ENCODE peak calls at places on chromosome 20, in four cellular contexts. D is HL-60, O is GM12878, R is K562. W is an unnamed sample.

GRCh38 chr20:58005581-58006345 is 222.7 kb downstream of the ANKRD60 start:
- DNase-seq in D (no peak), O (no peak), R (no peak), W (no peak)

GRCh38 chr20:13685623-13686022 is 46.9 kb upstream of the TASP1 start:
- DNase-seq in D (no peak), O (no peak), R (no peak), W (no peak)

GRCh38 chr20:14599613-14600012 is 262.2 kb upstream of the FLRT3 start:
- DNase-seq in D (no peak), O (no peak), R (no peak), W (no peak)

GRCh38 chr20:10648651-10649050 is 25.1 kb downstream of the JAG1 start:
- DNase-seq in D (no peak), O (peak), R (no peak), W (no peak)

GRCh38 chr20:11847827-11848226 is 69.9 kb upstream of the BTBD3 start:
- DNase-seq in D (no peak), O (no peak), R (no peak), W (no peak)

GRCh38 chr20:40814328-40814960 is 125.4 kb upstream of the MAFB start:
- DNase-seq in D (no peak), O (no peak), R (no peak), W (no peak)

GRCh38 chr20:1263853-1264252 is 2.2 kb upstream of the SNPH start:
- DNase-seq in D (no peak), O (no peak), R (peak), W (no peak)

GRCh38 chr20:62362991-62363919 is 3.9 kb downstream of the LAMA5 start:
- DNase-seq in D (no peak), O (no peak), R (no peak), W (no peak)

GRCh38 chr20:24489193-24489592 is 19.8 kb downstream of the SYNDIG1 start:
- DNase-seq in D (no peak), O (no peak), R (no peak), W (no peak)

GRCh38 chr20:6492396-6493055 is 275.0 kb upstream of the BMP2 start:
- DNase-seq in D (no peak), O (no peak), R (no peak), W (no peak)

GRCh38 chr20:24762371-24762770 is 186.7 kb upstream of the CST7 start:
- DNase-seq in D (no peak), O (no peak), R (no peak), W (no peak)

GRCh38 chr20:15555913-15556312 is 1017.3 kb downstream of the KIF16B start:
- DNase-seq in D (no peak), O (no peak), R (no peak), W (no peak)

GRCh38 chr20:17914957-17915356 is 53.6 kb downstream of the SNX5 start:
- DNase-seq in D (no peak), O (no peak), R (no peak), W (no peak)

GRCh38 chr20:43584448-43585138 is 6.1 kb upstream of the IFT52 start:
- DNase-seq in D (no peak), O (no peak), R (no peak), W (no peak)

GRCh38 chr20:15091417-15092017 is 754.1 kb upstream of the FLRT3 start:
- DNase-seq in D (no peak), O (no peak), R (no peak), W (no peak)

GRCh38 chr20:24002896-24003295 is 14.3 kb upstream of the GGTLC1 start:
- DNase-seq in D (no peak), O (no peak), R (no peak), W (no peak)

GRCh38 chr20:22862645-22863230 is 172.4 kb upstream of the SSTR4 start:
- DNase-seq in D (no peak), O (no peak), R (no peak), W (no peak)

GRCh38 chr20:21048841-21049273 is 57.3 kb downstream of the LINC00237 start:
- DNase-seq in D (no peak), O (no peak), R (peak), W (peak)

GRCh38 chr20:63318391-63319163 is 25.6 kb downstream of the COL20A1 start:
- DNase-seq in D (no peak), O (no peak), R (no peak), W (no peak)

GRCh38 chr20:32285621-32286334 is 8.3 kb downstream of the KIF3B start:
- DNase-seq in D (no peak), O (peak), R (peak), W (no peak)

GRCh38 chr20:10508468-10509251 is 73.6 kb downstream of the SLX4IP start:
- DNase-seq in D (no peak), O (no peak), R (peak), W (no peak)

GRCh38 chr20:24027229-24027628 is 38.6 kb upstream of the GGTLC1 start:
- DNase-seq in D (no peak), O (peak), R (peak), W (no peak)

GRCh38 chr20:5268449-5268848 is 48.3 kb downstream of the PROKR2 start:
- DNase-seq in D (no peak), O (no peak), R (no peak), W (no peak)

GRCh38 chr20:17518339-17519052 is 12.7 kb downstream of the BFSP1 start:
- DNase-seq in D (no peak), O (no peak), R (peak), W (no peak)

GRCh38 chr20:33688938-33689424 is 2.8 kb upstream of the E2F1 start:
- DNase-seq in D (no peak), O (no peak), R (peak), W (no peak)

GRCh38 chr20:31913431-31914157 is 38.3 kb downstream of the PDRG1 start:
- DNase-seq in D (no peak), O (no peak), R (no peak), W (no peak)

GRCh38 chr20:17481661-17482060 is 49.5 kb downstream of the BFSP1 start:
- DNase-seq in D (no peak), O (no peak), R (no peak), W (no peak)

GRCh38 chr20:57622579-57623381 is 2.6 kb upstream of the ZBP1 start:
- DNase-seq in D (peak), O (no peak), R (peak), W (no peak)

GRCh38 chr20:57849126-57849867 is 139.5 kb upstream of the PMEPA1 start:
- DNase-seq in D (no peak), O (no peak), R (no peak), W (no peak)

GRCh38 chr20:31693987-31694661 is 28.5 kb downstream of the BCL2L1 start:
- DNase-seq in D (no peak), O (no peak), R (peak), W (no peak)

GRCh38 chr20:9918360-9918759 is 79.5 kb upstream of the PAK5 start:
- DNase-seq in D (no peak), O (no peak), R (no peak), W (no peak)

GRCh38 chr20:48782901-48783308 is 44.9 kb downstream of the PREX1 start:
- DNase-seq in D (no peak), O (no peak), R (no peak), W (no peak)
- TF ChIP-seq POLR2AphosphoS5 in D (no peak), O (no peak), R (no peak), W (no peak)

DNA sequence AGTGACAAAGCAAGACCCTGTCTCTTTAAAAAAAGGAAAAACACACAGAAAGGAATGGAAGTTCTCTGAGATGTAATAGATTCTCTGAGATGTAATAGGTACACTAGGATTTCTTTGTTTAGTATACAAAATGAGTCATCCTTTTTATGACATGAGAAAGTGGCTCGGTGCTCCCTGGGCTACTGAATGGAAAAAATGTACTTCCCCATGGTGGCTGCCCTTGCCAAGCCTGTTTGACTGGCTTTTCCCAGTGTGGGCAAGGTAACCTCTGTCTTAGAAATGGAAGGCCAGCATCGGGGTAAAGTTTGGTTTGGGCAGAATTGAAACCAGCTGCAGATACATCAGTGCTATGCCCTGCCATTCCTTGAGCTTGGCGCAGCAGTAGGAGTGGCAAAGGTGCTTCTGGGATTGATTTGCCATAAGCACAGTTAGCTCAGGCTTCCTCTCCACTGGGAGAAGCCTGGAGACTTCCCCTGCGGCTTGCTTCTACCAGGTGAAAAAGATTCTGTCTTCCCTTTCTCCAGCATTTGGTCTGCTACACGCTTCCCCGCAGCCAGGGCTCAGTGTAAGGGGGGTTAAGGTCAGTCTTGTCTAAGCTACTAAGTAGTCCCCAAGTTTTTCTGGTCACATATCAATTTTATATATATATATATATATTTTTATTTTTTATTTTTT is 24.5 kb downstream of the ARFGEF2 start:
- DNase-seq in D (no peak), O (no peak), R (no peak), W (no peak)
- TF ChIP-seq SPI1 in D (no peak), O (no peak), R (no peak), W (no peak)

DNA sequence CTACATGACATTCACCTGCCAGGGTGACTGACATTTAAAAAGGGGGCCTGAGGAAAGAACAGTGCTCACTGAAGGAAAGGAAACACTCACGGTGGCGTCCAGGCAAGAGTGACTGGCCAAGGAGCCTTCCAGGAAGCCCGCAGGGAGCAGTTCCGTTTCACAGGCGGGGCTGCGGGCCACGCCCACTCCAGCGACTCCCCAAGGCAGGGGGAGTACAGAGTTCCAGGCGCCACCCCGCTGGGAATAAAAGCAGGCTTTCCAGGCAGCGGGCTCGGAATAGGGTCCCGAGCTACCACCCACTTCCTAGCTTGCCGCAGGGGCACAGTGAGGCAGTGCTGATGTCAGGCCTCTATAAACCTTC is 34.2 kb downstream of the PKIG start:
- DNase-seq in D (no peak), O (no peak), R (peak), W (no peak)
- TF ChIP-seq POLR2AphosphoS5 in D (no peak), O (no peak), R (no peak), W (no peak)

DNA sequence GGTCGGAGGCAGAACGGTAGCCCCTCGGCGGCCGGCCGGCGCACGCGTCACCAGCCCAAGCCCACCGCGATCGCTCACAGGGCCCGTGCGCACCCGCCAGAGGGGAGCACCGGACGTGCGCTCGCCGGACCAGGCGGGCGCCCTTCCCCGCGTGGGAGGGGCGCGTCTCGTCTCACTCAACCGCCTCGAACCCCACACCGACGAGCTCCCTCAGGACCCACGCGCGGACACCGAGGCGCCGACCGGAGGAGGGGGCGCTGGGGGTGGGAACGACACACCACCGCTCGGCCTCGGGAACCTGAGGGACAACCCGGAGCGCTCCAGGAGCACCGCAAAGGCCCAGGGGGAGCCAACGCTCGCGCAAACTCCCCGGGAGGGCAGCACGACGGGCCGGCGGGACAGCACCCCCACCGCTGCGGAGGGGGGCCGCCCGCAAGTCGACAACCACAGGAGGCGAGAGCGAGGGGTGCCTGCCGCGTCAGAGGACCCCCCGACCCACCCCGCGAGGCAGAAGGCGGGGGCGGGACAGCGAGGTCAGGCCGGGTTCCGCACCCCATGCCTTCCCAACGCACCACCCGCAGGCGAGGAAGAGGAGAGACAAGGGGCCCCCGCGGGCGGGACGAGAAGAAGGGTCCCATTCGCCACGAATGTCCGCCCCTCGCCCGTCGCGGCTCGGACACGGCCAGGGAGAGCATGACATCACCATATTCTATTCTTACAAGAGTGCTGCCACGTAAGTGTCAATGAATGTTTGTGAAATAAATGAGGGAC is 512.7 kb upstream of the ZNF337 start:
- DNase-seq in D (peak), O (no peak), R (no peak), W (no peak)
- TF ChIP-seq SPI1 in D (no peak), O (no peak), R (no peak), W (no peak)

DNA sequence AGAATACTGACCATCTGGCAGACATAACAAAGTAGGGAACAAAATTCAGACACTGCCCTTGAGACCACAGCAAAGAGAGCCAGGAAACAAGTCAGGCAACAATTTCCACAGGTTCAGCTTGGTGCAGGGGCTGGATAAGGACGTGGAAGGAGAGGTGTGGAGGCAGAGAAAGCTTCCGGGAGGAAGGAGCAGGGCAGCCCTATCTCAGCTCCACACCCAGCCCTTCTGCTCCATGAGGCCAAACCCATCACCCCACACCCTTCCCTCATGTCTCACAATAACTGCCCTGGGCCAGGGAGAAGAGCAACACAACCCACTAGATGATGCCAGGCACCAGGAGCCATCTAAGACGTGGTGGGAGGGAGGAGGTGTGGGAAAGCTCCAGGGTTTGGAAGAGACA is 5.8 kb downstream of the SNHG17 start:
- DNase-seq in D (no peak), O (no peak), R (no peak), W (no peak)
- TF ChIP-seq POLR2AphosphoS5 in D (no peak), O (peak), R (no peak), W (no peak)

GRCh38 chr20:50663095-50663821 is 28.1 kb downstream of the RIPOR3 start:
- DNase-seq in D (no peak), O (no peak), R (peak), W (no peak)
- TF ChIP-seq SPI1 in D (no peak), O (no peak), R (no peak), W (no peak)

GRCh38 chr20:46357030-46357514 is 48.8 kb upstream of the CDH22 start:
- DNase-seq in D (no peak), O (no peak), R (no peak), W (no peak)
- TF ChIP-seq POLR2AphosphoS5 in D (peak), O (no peak), R (no peak), W (no peak)

DNA sequence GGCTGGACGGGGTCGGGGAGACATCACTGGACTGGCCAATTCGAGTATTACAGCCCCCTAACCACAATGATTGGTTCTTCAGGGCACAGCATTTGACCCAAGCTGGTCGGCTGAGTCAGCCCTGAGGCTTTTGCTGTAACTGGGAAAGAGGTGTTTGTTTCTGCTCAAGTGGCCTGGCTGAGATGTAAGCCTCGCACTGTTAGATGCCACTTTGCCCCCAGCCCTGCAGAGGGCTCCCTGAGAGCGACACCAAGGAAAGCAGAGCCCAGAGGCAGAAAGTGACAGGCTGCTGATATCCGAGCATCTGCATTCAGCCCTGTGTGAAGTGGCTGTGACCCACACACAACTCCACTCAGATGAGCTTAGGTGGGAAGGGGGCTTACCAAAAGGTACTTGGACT is 19.4 kb downstream of the ERGIC3 start:
- DNase-seq in D (no peak), O (no peak), R (peak), W (no peak)
- TF ChIP-seq SPI1 in D (no peak), O (no peak), R (no peak), W (no peak)